ENCODE peak calls at places on chromosomes 12 and 14, in four cellular contexts. U is neural progenitor cell, K is A549, J is lower lobe of right lung. A is an unnamed sample.

GRCh38 chr14:91367173-91368171 is 50.1 kb downstream of the CCDC88C start:
- DNase-seq in U (no peak), K (peak; percentile 22), J (peak; percentile 86), A (peak; percentile 90)

GRCh38 chr12:100020370-100020769 is 35.6 kb upstream of the ANKS1B start:
- DNase-seq in U (no peak), K (no peak), J (no peak), A (no peak)

GRCh38 chr12:75042125-75042524 is 167.5 kb downstream of the KCNC2 start:
- DNase-seq in U (no peak), K (no peak), J (no peak), A (no peak)

GRCh38 chr12:97313471-97314190 is 149.0 kb upstream of the RMST start:
- DNase-seq in U (no peak), K (no peak), J (no peak), A (no peak)

GRCh38 chr12:111798182-111798581 is 31.4 kb downstream of the ALDH2 start:
- DNase-seq in U (no peak), K (no peak), J (peak; percentile 27), A (no peak)

GRCh38 chr14:96052541-96053105 is 13.5 kb downstream of the C14orf132 start:
- DNase-seq in U (no peak), K (no peak), J (no peak), A (no peak)

GRCh38 chr14:44820230-44820964 is 141.3 kb downstream of the KLHL28 start:
- DNase-seq in U (peak; percentile 83), K (no peak), J (no peak), A (no peak)

GRCh38 chr12:91404362-91404899 is 221.8 kb upstream of the DCN start:
- DNase-seq in U (no peak), K (no peak), J (no peak), A (no peak)

GRCh38 chr14:95250936-95251335 is 68.8 kb downstream of the CLMN start:
- DNase-seq in U (no peak), K (no peak), J (no peak), A (no peak)

GRCh38 chr12:127811988-127812387 is 455.0 kb upstream of the TMEM132C start:
- DNase-seq in U (peak; percentile 45), K (no peak), J (no peak), A (no peak)

GRCh38 chr12:56993346-56993745 is 13.0 kb downstream of the ZBTB39 start:
- DNase-seq in U (no peak), K (no peak), J (no peak), A (no peak)

GRCh38 chr14:65297744-65298143 is 114.8 kb upstream of the FUT8 start:
- DNase-seq in U (no peak), K (peak; percentile 80), J (no peak), A (no peak)
- H3K4me3 ChIP-seq in U (no peak overlapping the region), K (no peak overlapping the region), J (no peak overlapping the region), A (no peak overlapping the region)

DNA sequence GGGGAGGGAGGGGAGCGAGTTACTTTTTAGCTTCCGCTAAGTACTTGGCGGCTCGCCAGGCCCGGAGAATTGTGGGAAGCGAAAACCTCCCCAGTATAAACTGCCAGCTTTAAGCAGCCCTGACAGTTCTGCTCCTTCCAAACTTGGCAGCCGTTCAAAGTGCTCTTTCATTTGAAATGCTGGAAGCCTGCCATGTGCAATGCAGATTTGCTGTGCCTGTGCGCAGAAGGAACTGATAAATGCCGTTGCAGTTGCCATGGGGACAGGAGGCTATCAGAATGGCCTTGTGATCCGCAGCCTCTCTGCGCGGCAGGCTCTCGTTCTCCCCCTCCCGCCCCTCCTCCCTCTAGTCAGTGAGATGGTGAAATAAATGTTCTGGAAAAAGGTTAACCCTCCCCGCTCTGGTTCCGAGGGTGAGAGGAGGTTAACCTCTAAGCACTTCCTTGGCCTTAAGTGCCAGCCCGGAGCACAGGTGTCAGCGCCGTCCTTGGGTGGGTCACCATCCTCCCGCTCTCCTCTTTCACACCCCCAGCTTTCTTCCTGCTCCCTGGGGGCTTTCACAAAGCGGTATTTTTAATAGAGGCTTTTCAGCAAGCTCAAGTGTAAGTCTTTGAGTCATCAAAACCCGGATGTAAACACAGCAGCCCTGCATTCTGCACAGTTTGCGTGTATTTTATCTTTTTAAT is 11.9 kb upstream of the IRF2BPL start:
- DNase-seq in U (peak; percentile 83), K (peak; percentile 99), J (peak; percentile 99), A (peak; percentile 98)
- H3K4me3 ChIP-seq in U (peak overlapping the region; percentile 45), K (peak overlapping the region; percentile 36), J (peak overlapping the region; percentile 36), A (no peak overlapping the region)

GRCh38 chr12:21602774-21603173 is 1.9 kb downstream of the GYS2 start:
- DNase-seq in U (no peak), K (no peak), J (no peak), A (no peak)

GRCh38 chr12:21604245-21605101 is at the start of gene GYS2:
- DNase-seq in U (peak; percentile 54), K (no peak), J (no peak), A (no peak)

GRCh38 chr12:21600196-21600595 is 4.5 kb downstream of the GYS2 start:
- DNase-seq in U (no peak), K (no peak), J (no peak), A (no peak)

GRCh38 chr12:21599143-21599999 is 5.3 kb downstream of the GYS2 start:
- DNase-seq in U (no peak), K (no peak), J (no peak), A (no peak)

DNA sequence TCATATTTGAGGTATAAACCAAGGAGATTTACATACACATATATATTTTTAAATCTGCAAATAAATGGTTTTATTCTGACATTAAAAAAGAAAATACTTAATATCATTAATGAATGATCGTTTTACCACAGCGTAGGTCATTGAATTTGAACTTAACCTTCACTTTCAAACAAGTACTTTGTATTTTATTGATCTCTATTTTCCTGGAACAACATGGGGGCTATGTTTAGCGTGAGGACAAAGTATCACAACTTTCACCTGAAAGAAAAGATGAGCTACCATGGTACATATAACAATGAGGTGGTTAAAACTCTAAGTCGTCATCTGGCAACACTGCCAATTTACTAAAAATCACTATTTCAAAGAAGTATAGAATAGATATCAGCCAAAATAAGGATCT is 6.0 kb downstream of the GYS2 start:
- DNase-seq in U (no peak), K (no peak), J (no peak), A (no peak)
- H3K4me3 ChIP-seq in U (no peak overlapping the region), K (no peak overlapping the region), J (no peak overlapping the region), A (no peak overlapping the region)

DNA sequence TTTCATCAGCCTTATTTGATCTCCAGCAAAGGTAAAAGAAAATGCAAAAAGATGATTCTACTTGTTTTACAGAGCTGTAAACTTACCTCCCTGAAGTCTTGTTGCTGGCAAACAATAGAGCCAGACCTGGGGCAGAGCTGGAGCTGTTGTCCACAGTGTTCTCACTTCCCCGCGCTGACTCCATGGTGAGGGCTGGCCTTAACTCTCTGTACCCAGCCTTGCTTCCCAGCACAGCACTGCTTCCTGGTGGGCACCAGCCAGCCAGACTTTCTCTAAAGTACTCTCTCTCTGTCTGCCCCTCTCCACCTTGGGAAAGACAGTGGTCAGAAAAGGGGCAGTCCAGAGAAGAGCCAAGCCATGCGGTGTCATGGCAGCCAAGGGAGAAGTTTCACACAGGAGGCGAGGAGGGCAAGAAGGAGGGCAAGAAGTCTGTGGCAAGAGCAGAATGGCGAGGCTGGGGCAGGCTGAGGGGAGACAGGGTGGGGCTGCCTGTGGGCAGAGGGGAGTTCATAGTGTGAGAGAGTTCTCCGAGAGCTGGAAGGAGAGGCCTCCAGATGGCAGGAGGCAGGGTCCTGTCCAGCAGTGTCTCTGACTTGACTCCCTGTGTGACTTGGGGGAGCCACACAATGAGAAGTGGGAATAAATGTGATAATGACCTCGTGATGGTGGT is 9.3 kb downstream of the EVL start:
- DNase-seq in U (no peak), K (no peak), J (no peak), A (no peak)
- H3K4me3 ChIP-seq in U (no peak overlapping the region), K (no peak overlapping the region), J (no peak overlapping the region), A (no peak overlapping the region)

GRCh38 chr12:118575730-118576129 is 199.4 kb downstream of the SUDS3 start:
- DNase-seq in U (no peak), K (no peak), J (no peak), A (no peak)

GRCh38 chr12:118571730-118572129 is 195.4 kb downstream of the SUDS3 start:
- DNase-seq in U (no peak), K (no peak), J (no peak), A (no peak)
- H3K4me3 ChIP-seq in U (no peak overlapping the region), K (no peak overlapping the region), J (no peak overlapping the region), A (no peak overlapping the region)

DNA sequence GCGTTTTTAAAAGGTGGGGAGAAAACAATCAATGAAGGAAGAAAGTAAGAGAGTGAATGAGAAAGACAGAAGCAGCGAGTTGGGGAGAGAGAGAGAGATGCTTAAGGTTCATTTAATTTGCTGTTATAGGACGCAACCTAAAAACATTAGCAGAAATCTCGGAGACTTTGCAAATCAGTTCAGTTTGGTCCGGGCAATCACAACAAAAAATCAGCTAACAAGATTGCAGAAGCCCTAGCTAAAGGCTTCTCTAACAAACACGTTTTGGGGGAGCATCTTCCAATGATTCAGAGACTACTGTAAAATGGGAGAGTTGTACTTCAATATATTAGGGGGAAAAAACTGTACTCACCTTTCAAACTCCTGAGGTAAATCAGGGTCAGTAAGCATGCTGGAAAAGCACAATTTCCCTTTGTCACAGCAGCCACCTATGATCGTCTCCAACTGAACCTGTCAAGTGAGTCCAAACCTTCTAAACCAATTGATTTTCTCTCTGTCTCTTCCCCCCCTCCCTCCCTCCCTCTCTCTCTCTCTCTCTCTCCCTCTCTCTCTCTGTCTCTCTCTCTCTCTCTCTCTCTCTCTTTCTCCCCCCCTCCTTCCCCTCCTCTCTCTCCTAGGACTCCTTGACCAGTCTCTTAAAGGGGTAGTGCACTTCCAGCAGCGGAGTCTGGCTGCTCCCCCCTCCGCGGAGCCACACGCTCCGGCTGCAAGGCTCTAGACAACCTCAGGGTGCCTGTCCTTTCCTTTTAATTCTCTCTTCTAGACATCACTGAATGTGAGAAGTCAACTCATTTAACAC is at the start of gene SOX5:
- DNase-seq in U (peak; percentile 89), K (peak; percentile 4), J (peak; percentile 46), A (no peak)
- H3K4me3 ChIP-seq in U (peak within 1 kb of the TSS; percentile 67), K (peak within 1 kb of the TSS; percentile 3), J (peak within 1 kb of the TSS; percentile 49), A (no peak within 1 kb of the TSS)

GRCh38 chr14:21917699-21918436 is 244.2 kb upstream of the OR4E1 start:
- DNase-seq in U (peak; percentile 68), K (peak; percentile 92), J (no peak), A (no peak)
- H3K4me3 ChIP-seq in U (no peak overlapping the region), K (no peak overlapping the region), J (peak overlapping the region; percentile 15), A (no peak overlapping the region)

DNA sequence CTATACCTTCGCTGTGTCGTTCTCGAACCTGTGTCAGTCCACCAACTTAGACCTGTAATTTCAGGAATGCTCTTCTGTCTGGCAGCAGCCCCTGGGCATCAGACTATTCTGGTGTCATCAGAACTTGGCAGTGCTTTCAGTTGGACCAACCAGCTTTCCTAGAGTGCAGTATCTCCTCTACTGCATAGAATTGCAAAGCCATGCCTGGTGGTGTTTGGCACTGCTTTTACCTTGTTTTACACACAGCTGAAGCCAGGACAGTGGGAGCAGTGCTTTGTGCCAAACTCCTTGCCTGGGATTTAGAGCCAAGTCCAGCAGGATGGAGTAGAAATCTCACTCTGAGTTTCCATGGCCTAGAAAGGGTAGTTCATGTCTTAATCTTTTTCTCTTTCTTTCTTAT is 1.5 kb downstream of the FLVCR2 start:
- DNase-seq in U (no peak), K (no peak), J (no peak), A (no peak)
- H3K4me3 ChIP-seq in U (no peak overlapping the region), K (peak overlapping the region; percentile 23), J (peak overlapping the region; percentile 65), A (no peak overlapping the region)

DNA sequence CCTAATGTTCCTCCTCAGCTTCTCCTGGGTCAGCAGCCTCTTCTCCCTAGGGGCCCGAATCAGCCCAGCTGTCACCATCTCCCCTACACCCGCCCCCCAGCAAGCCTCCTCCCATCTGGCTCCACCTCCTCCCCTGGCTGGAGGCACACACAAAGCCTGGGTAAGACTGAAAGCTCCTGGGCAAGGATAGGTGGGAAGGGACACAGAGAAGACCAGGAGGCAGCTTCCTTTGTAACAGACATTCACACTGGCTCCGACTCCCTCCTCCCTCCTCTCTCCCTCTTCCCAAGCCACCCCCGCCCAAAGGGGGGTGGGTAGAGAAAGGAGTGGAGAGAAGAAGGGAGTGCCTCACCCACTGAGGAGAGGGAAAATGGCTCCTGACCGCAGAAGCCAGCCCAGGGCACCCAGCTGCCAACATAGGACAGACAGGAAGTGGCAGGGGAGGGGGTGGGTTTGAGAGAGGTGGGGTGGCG is 4.0 kb downstream of the CHD4 start:
- DNase-seq in U (peak; percentile 46), K (no peak), J (no peak), A (no peak)
- H3K4me3 ChIP-seq in U (peak overlapping the region; percentile 10), K (no peak overlapping the region), J (peak overlapping the region; percentile 90), A (no peak overlapping the region)

A was measured in RWPE2.